ENCODE peak calls at places on chromosomes 7 and 10, in five cellular contexts. M is tibial nerve, T is A549, U is fibroblast of the aortic adventitia, B is left lung. E is an unnamed sample.

GRCh38 chr7:36091571-36092176 is 61.4 kb upstream of the EEPD1 start:
- DNase-seq in U (no peak), T (no peak), B (no peak), M (no peak), E (no peak)

GRCh38 chr10:32982293-32982709 is 24.3 kb upstream of the ITGB1 start:
- DNase-seq in M (no peak), U (peak; percentile 95), T (peak; percentile 93), B (no peak), E (no peak)

GRCh38 chr7:143407296-143408246 is 1.1 kb downstream of the EPHA1 start:
- DNase-seq in T (no peak), U (no peak), B (no peak), M (no peak), E (no peak)

GRCh38 chr10:58546722-58547121 is 34.0 kb downstream of the BICC1 start:
- DNase-seq in B (no peak), T (no peak), U (peak; percentile 51), M (no peak), E (no peak)

GRCh38 chr10:44378626-44379025 is 6.3 kb downstream of the CXCL12 start:
- DNase-seq in B (peak; percentile 10), T (no peak), M (no peak), U (no peak), E (no peak)

GRCh38 chr7:95723583-95724180 is 48.7 kb upstream of the DYNC1I1 start:
- DNase-seq in M (no peak), U (peak; percentile 48), T (peak; percentile 65), B (no peak), E (peak; percentile 15)

GRCh38 chr7:114648680-114649079 is 234.1 kb downstream of the FOXP2 start:
- DNase-seq in T (no peak), B (no peak), M (no peak), U (no peak), E (no peak)

GRCh38 chr7:17062433-17063383 is 180.9 kb upstream of the AGR3 start:
- DNase-seq in T (no peak), M (no peak), U (no peak), B (no peak), E (no peak)

GRCh38 chr7:4297165-4297842 is 384.8 kb upstream of the FOXK1 start:
- DNase-seq in B (no peak), U (no peak), T (no peak), M (no peak), E (no peak)

GRCh38 chr7:27944626-27945025 is 204.7 kb downstream of the TAX1BP1 start:
- DNase-seq in T (no peak), B (no peak), M (no peak), U (peak; percentile 58), E (no peak)

GRCh38 chr10:30579554-30579953 is 50.0 kb downstream of the LYZL2 start:
- DNase-seq in T (no peak), B (no peak), U (no peak), M (no peak), E (no peak)

GRCh38 chr10:98226508-98227144 is 41.4 kb downstream of the LOXL4 start:
- DNase-seq in M (no peak), U (no peak), T (no peak), B (no peak), E (no peak)

GRCh38 chr7:1368682-1369571 is 90.3 kb downstream of the MICALL2 start:
- DNase-seq in M (no peak), T (peak; percentile 61), U (no peak), B (no peak), E (no peak)

GRCh38 chr10:25017247-25017590 is 807 bp downstream of the THNSL1 start:
- DNase-seq in U (no peak), M (no peak), T (no peak), B (no peak), E (peak; percentile 29)

DNA sequence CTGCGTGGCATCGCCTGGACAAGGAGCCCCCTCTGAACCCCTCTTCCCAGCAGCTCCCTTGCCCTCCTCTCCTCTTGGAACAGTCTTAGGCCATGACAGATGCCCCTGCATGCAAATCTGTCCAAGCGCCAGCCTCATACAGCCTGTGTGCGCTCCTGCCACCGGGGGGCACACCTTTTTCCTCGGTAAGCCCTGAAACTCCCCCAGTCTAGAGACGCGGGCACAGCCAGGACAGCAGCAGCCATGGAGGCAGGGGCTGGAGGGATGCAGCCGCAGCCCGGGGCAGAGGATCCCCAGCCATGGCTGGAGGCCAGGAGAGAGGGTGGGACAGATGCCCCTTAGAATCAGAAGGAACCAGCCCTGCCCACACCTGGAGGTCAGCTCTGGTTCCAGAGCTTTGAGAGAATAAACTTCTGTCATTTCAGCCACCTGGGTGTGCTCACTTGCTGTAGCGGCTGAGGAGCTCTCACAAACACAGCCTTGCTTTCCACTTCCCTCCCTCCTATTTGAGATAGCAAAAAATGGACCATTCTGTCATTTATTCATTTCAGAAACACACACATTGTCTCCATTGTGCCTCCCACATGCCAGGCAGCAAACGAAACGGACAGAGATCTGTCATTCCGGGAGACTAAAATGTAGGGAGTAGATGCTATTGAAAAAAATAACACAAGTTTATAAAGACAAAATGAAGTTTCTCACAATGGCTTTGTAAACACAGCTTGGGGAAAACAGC is 241.5 kb downstream of the WDR37 start:
- DNase-seq in U (no peak), T (no peak), M (no peak), B (no peak), E (no peak)
- TF ChIP-seq CTCF in U (no peak), T (no peak), M (no peak), B (no peak), E (no peak)

GRCh38 chr7:44977304-44977858 is 1.4 kb downstream of the MYO1G start:
- DNase-seq in U (no peak), T (no peak), B (no peak), M (no peak), E (no peak)
- H3K4me3 ChIP-seq in U (no peak overlapping the region), T (no peak overlapping the region), B (no peak overlapping the region), M (no peak overlapping the region), E (no peak overlapping the region)

GRCh38 chr10:34081948-34082347 is 733.1 kb downstream of the PARD3 start:
- DNase-seq in M (no peak), B (no peak), T (peak; percentile 11), U (no peak), E (no peak)
- TF ChIP-seq CTCF in M (no peak), B (no peak), T (no peak), U (no peak), E (no peak)

GRCh38 chr7:151115121-151115835 is 29.0 kb downstream of the AGAP3 start:
- DNase-seq in U (no peak), B (no peak), M (no peak), T (no peak), E (no peak)
- H3K4me3 ChIP-seq in U (no peak overlapping the region), B (peak overlapping the region; percentile 19), M (peak overlapping the region; percentile 36), T (no peak overlapping the region), E (no peak overlapping the region)

GRCh38 chr7:31059551-31059950 is 7.4 kb downstream of the ADCYAP1R1 start:
- DNase-seq in B (no peak), U (no peak), T (peak; percentile 8), M (no peak), E (no peak)
- TF ChIP-seq CTCF in B (no peak), U (no peak), T (no peak), M (no peak), E (no peak)

GRCh38 chr7:56110611-56111010 is 4.3 kb upstream of the CHCHD2 start:
- DNase-seq in B (no peak), M (no peak), T (no peak), U (no peak), E (no peak)

GRCh38 chr7:56107954-56108258 is 1.6 kb upstream of the CHCHD2 start:
- DNase-seq in M (no peak), T (no peak), U (no peak), B (no peak), E (no peak)

GRCh38 chr7:56106108-56107073 is at the start of gene CHCHD2:
- DNase-seq in U (peak; percentile 99), M (peak; percentile 92), B (peak; percentile 98), T (peak; percentile 99), E (peak; percentile 90)

GRCh38 chr7:56099653-56100052 is 6.6 kb downstream of the CHCHD2 start:
- DNase-seq in U (no peak), M (no peak), B (no peak), T (no peak), E (no peak)

DNA sequence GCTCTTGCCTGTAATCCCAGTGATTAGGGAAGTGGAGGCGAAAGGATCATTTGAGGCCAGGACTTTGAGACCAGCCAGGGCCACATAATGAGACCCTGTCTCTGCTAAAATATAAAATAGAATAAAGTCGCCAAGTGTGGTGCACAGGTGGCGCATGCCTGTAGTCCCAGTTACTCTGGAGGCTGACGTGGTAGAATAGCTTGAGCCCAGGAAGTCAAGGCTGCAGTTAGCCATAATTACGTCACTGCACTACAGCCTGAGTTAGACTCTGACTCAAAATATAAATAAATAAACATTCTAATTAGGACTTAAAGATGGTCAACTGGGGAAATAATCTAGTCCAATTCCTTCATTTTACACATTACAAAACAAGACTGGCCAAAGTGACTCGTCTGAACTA is 768 bp downstream of the CHCHD2 start:
- DNase-seq in B (no peak), U (peak; percentile 77), T (peak; percentile 56), M (no peak), E (peak; percentile 50)
- H3K4me3 ChIP-seq in B (peak overlapping the region; percentile 75), U (peak overlapping the region; percentile 95), T (peak overlapping the region; percentile 82), M (peak overlapping the region; percentile 97), E (peak overlapping the region; percentile 73)

GRCh38 chr7:47719675-47720074 is 137.8 kb upstream of the TNS3 start:
- DNase-seq in B (no peak), T (no peak), U (no peak), M (no peak), E (no peak)

GRCh38 chr7:47720907-47721244 is 139.0 kb upstream of the TNS3 start:
- DNase-seq in B (no peak), U (no peak), M (no peak), T (no peak), E (no peak)

GRCh38 chr7:47720141-47720906 is 138.4 kb upstream of the TNS3 start:
- DNase-seq in U (peak; percentile 70), T (no peak), M (peak; percentile 40), B (no peak), E (no peak)

GRCh38 chr7:47722126-47722525 is 140.2 kb upstream of the TNS3 start:
- DNase-seq in M (no peak), T (no peak), U (no peak), B (no peak), E (no peak)

DNA sequence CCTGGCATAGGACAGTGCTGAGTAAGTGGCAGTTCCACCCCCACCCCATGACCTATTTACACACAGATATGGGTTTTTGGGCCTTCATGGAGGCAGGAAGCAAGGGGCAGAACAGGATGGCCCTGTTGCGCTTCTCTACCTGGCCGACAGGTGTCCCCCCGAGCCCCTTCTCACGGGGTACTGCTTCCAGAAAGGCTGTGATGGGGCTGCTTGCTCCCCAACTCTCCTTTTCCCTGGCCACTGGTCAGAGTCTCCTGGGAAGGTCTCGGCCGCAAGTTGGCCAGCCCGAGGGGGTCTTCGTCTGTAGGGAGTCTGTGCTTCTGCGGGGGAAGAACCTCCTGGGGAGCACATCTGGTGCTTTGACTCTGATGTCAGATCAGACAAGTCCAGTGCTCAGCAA is 139.8 kb upstream of the TNS3 start:
- DNase-seq in U (no peak), M (no peak), B (no peak), T (no peak), E (no peak)
- TF ChIP-seq CTCF in U (no peak), M (no peak), B (no peak), T (no peak), E (no peak)

E was measured in epithelial cell of proximal tubule.